ENCODE peak calls at places on chromosomes 2 and 18, in eight cellular contexts. One of them, this sample, is unnamed.

GRCh38 chr18:57856128-57856527 is 53.0 kb upstream of the ATP8B1 start:
- DNase-seq in astrocyte: no peak
- DNase-seq in NCI-H1105 treated with DMSO at 0.1 percent for 48 hours: no peak
- DNase-seq in smooth muscle cell of the brain vasculature: no peak
- DNase-seq in non-pigmented ciliary epithelial cell: no peak
- DNase-seq in central memory CD4-positive, alpha-beta T cell: no peak
- DNase-seq in NCI-H146: no peak
- DNase-seq in GM19239: no peak
- DNase-seq in this sample: no peak

GRCh38 chr2:33409417-33409955 is 67.0 kb upstream of the RASGRP3 start:
- DNase-seq in non-pigmented ciliary epithelial cell: no peak
- DNase-seq in NCI-H146: no peak
- DNase-seq in central memory CD4-positive, alpha-beta T cell: no peak
- DNase-seq in GM19239: no peak
- DNase-seq in smooth muscle cell of the brain vasculature: no peak
- DNase-seq in astrocyte: no peak
- DNase-seq in NCI-H1105 treated with DMSO at 0.1 percent for 48 hours: no peak
- DNase-seq in this sample: no peak

GRCh38 chr2:217650229-217650628 is 352.6 kb downstream of the TNS1 start:
- DNase-seq in NCI-H146: no peak
- DNase-seq in central memory CD4-positive, alpha-beta T cell: no peak
- DNase-seq in non-pigmented ciliary epithelial cell: no peak
- DNase-seq in GM19239: no peak
- DNase-seq in smooth muscle cell of the brain vasculature: no peak
- DNase-seq in astrocyte: no peak
- DNase-seq in NCI-H1105 treated with DMSO at 0.1 percent for 48 hours: no peak
- DNase-seq in this sample: no peak

GRCh38 chr2:177740718-177741117 is 331.9 kb downstream of the PDE11A start:
- DNase-seq in smooth muscle cell of the brain vasculature: no peak
- DNase-seq in NCI-H1105 treated with DMSO at 0.1 percent for 48 hours: peak
- DNase-seq in NCI-H146: no peak
- DNase-seq in central memory CD4-positive, alpha-beta T cell: no peak
- DNase-seq in non-pigmented ciliary epithelial cell: no peak
- DNase-seq in GM19239: no peak
- DNase-seq in astrocyte: no peak
- DNase-seq in this sample: no peak

GRCh38 chr2:178863856-178864620 is 56.8 kb upstream of the TTN start:
- DNase-seq in non-pigmented ciliary epithelial cell: no peak
- DNase-seq in GM19239: no peak
- DNase-seq in astrocyte: peak
- DNase-seq in central memory CD4-positive, alpha-beta T cell: no peak
- DNase-seq in smooth muscle cell of the brain vasculature: no peak
- DNase-seq in NCI-H146: no peak
- DNase-seq in NCI-H1105 treated with DMSO at 0.1 percent for 48 hours: no peak
- DNase-seq in this sample: no peak

GRCh38 chr2:98936133-98936916 is at the start of gene CRACDL:
- DNase-seq in smooth muscle cell of the brain vasculature: no peak
- DNase-seq in GM19239: no peak
- DNase-seq in NCI-H146: peak
- DNase-seq in non-pigmented ciliary epithelial cell: no peak
- DNase-seq in astrocyte: no peak
- DNase-seq in central memory CD4-positive, alpha-beta T cell: no peak
- DNase-seq in NCI-H1105 treated with DMSO at 0.1 percent for 48 hours: peak
- DNase-seq in this sample: no peak

GRCh38 chr2:157838442-157839161 is 37.5 kb downstream of the ACVR1 start:
- DNase-seq in NCI-H1105 treated with DMSO at 0.1 percent for 48 hours: peak
- DNase-seq in GM19239: no peak
- DNase-seq in astrocyte: peak
- DNase-seq in NCI-H146: peak
- DNase-seq in non-pigmented ciliary epithelial cell: peak
- DNase-seq in smooth muscle cell of the brain vasculature: peak
- DNase-seq in central memory CD4-positive, alpha-beta T cell: no peak
- DNase-seq in this sample: no peak

GRCh38 chr2:47655563-47655880 is 127.4 kb upstream of the MSH6 start:
- DNase-seq in smooth muscle cell of the brain vasculature: no peak
- DNase-seq in astrocyte: no peak
- DNase-seq in NCI-H146: peak
- DNase-seq in non-pigmented ciliary epithelial cell: no peak
- DNase-seq in GM19239: no peak
- DNase-seq in NCI-H1105 treated with DMSO at 0.1 percent for 48 hours: no peak
- DNase-seq in central memory CD4-positive, alpha-beta T cell: no peak
- DNase-seq in this sample: no peak

GRCh38 chr2:26086155-26086634 is 52.3 kb downstream of the RAB10 start:
- DNase-seq in astrocyte: peak
- DNase-seq in smooth muscle cell of the brain vasculature: no peak
- DNase-seq in NCI-H146: no peak
- DNase-seq in non-pigmented ciliary epithelial cell: peak
- DNase-seq in GM19239: no peak
- DNase-seq in central memory CD4-positive, alpha-beta T cell: no peak
- DNase-seq in NCI-H1105 treated with DMSO at 0.1 percent for 48 hours: no peak
- DNase-seq in this sample: no peak

GRCh38 chr2:42792583-42793313 is at the start of gene HAAO:
- DNase-seq in NCI-H146: no peak
- DNase-seq in smooth muscle cell of the brain vasculature: no peak
- DNase-seq in non-pigmented ciliary epithelial cell: no peak
- DNase-seq in central memory CD4-positive, alpha-beta T cell: no peak
- DNase-seq in astrocyte: no peak
- DNase-seq in NCI-H1105 treated with DMSO at 0.1 percent for 48 hours: no peak
- DNase-seq in GM19239: no peak
- DNase-seq in this sample: peak

GRCh38 chr2:218003994-218004419 is 1.2 kb upstream of the TNS1 start:
- DNase-seq in NCI-H146: no peak
- DNase-seq in central memory CD4-positive, alpha-beta T cell: no peak
- DNase-seq in astrocyte: peak
- DNase-seq in NCI-H1105 treated with DMSO at 0.1 percent for 48 hours: no peak
- DNase-seq in non-pigmented ciliary epithelial cell: no peak
- DNase-seq in smooth muscle cell of the brain vasculature: no peak
- DNase-seq in GM19239: no peak
- DNase-seq in this sample: no peak

GRCh38 chr2:216770050-216770449 is 74.7 kb upstream of the IGFBP5 start:
- DNase-seq in NCI-H146: no peak
- DNase-seq in astrocyte: no peak
- DNase-seq in NCI-H1105 treated with DMSO at 0.1 percent for 48 hours: no peak
- DNase-seq in GM19239: no peak
- DNase-seq in smooth muscle cell of the brain vasculature: no peak
- DNase-seq in central memory CD4-positive, alpha-beta T cell: no peak
- DNase-seq in non-pigmented ciliary epithelial cell: no peak
- DNase-seq in this sample: no peak